ENCODE peak calls at places on chromosomes 12 and 14, in ten cellular contexts. One of them, this sample, is unnamed.

GRCh38 chr12:94145231-94145979 is 3.0 kb upstream of the PLXNC1 start:
- DNase-seq in lower lobe of right lung: no peak
- DNase-seq in H9: no peak
- DNase-seq in lung: no peak
- DNase-seq in HL-60: peak
- DNase-seq in right atrium auricular region: no peak
- DNase-seq in HFFc6: peak
- DNase-seq in heart right ventricle: no peak
- DNase-seq in right lobe of liver: no peak
- DNase-seq in stomach: no peak
- DNase-seq in this sample: no peak

GRCh38 chr14:56216631-56217379 is 98.6 kb downstream of the PELI2 start:
- DNase-seq in right atrium auricular region: no peak
- DNase-seq in stomach: peak
- DNase-seq in H9: no peak
- DNase-seq in HL-60: peak
- DNase-seq in right lobe of liver: peak
- DNase-seq in heart right ventricle: peak
- DNase-seq in HFFc6: no peak
- DNase-seq in lung: peak
- DNase-seq in lower lobe of right lung: peak
- DNase-seq in this sample: no peak

GRCh38 chr12:75771023-75771422 is 259.6 kb upstream of the KRR1 start:
- DNase-seq in heart right ventricle: no peak
- DNase-seq in H9: no peak
- DNase-seq in HFFc6: no peak
- DNase-seq in lung: no peak
- DNase-seq in right lobe of liver: no peak
- DNase-seq in stomach: no peak
- DNase-seq in HL-60: no peak
- DNase-seq in right atrium auricular region: no peak
- DNase-seq in lower lobe of right lung: no peak
- DNase-seq in this sample: no peak

GRCh38 chr12:81077686-81078441 is at the start of gene ACSS3:
- DNase-seq in HL-60: no peak
- DNase-seq in H9: peak
- DNase-seq in heart right ventricle: peak
- DNase-seq in lower lobe of right lung: peak
- DNase-seq in lung: peak
- DNase-seq in right atrium auricular region: peak
- DNase-seq in stomach: peak
- DNase-seq in right lobe of liver: peak
- DNase-seq in HFFc6: peak
- DNase-seq in this sample: peak

GRCh38 chr14:71394386-71394785 is 487.1 kb downstream of the PCNX1 start:
- DNase-seq in HFFc6: no peak
- DNase-seq in heart right ventricle: no peak
- DNase-seq in lower lobe of right lung: no peak
- DNase-seq in stomach: no peak
- DNase-seq in right atrium auricular region: no peak
- DNase-seq in right lobe of liver: no peak
- DNase-seq in H9: no peak
- DNase-seq in lung: no peak
- DNase-seq in HL-60: no peak
- DNase-seq in this sample: no peak

GRCh38 chr14:104464907-104465306 is 114.7 kb upstream of the C14orf180 start:
- DNase-seq in H9: no peak
- DNase-seq in stomach: peak
- DNase-seq in right atrium auricular region: no peak
- DNase-seq in lower lobe of right lung: peak
- DNase-seq in HFFc6: no peak
- DNase-seq in right lobe of liver: no peak
- DNase-seq in HL-60: no peak
- DNase-seq in heart right ventricle: no peak
- DNase-seq in lung: peak
- DNase-seq in this sample: no peak

GRCh38 chr12:103728323-103728722 is 112.7 kb downstream of the NT5DC3 start:
- DNase-seq in lower lobe of right lung: no peak
- DNase-seq in right lobe of liver: no peak
- DNase-seq in heart right ventricle: no peak
- DNase-seq in HFFc6: no peak
- DNase-seq in right atrium auricular region: no peak
- DNase-seq in stomach: no peak
- DNase-seq in lung: no peak
- DNase-seq in HL-60: no peak
- DNase-seq in H9: no peak
- DNase-seq in this sample: no peak

GRCh38 chr14:21106191-21106505 is 5.3 kb downstream of the TMEM253 start:
- DNase-seq in heart right ventricle: no peak
- DNase-seq in stomach: no peak
- DNase-seq in right lobe of liver: no peak
- DNase-seq in HFFc6: no peak
- DNase-seq in HL-60: peak
- DNase-seq in right atrium auricular region: no peak
- DNase-seq in H9: no peak
- DNase-seq in lower lobe of right lung: no peak
- DNase-seq in lung: no peak
- DNase-seq in this sample: no peak

GRCh38 chr12:76152161-76152807 is 67.8 kb upstream of the NAP1L1 start:
- DNase-seq in HL-60: peak
- DNase-seq in right lobe of liver: no peak
- DNase-seq in HFFc6: no peak
- DNase-seq in lung: no peak
- DNase-seq in right atrium auricular region: no peak
- DNase-seq in stomach: no peak
- DNase-seq in H9: no peak
- DNase-seq in heart right ventricle: no peak
- DNase-seq in lower lobe of right lung: no peak
- DNase-seq in this sample: no peak

GRCh38 chr14:69346710-69347109 is 51.4 kb downstream of the ERH start:
- DNase-seq in H9: peak
- DNase-seq in stomach: peak
- DNase-seq in HFFc6: no peak
- DNase-seq in right atrium auricular region: no peak
- DNase-seq in lower lobe of right lung: no peak
- DNase-seq in HL-60: no peak
- DNase-seq in right lobe of liver: peak
- DNase-seq in lung: no peak
- DNase-seq in heart right ventricle: peak
- DNase-seq in this sample: no peak

GRCh38 chr14:86543531-86543930 is 1013.6 kb downstream of the FLRT2 start:
- DNase-seq in stomach: no peak
- DNase-seq in HFFc6: no peak
- DNase-seq in lung: no peak
- DNase-seq in right lobe of liver: no peak
- DNase-seq in H9: no peak
- DNase-seq in lower lobe of right lung: no peak
- DNase-seq in right atrium auricular region: no peak
- DNase-seq in HL-60: no peak
- DNase-seq in heart right ventricle: no peak
- DNase-seq in this sample: no peak

GRCh38 chr12:99232324-99232723 is 415.2 kb upstream of the GARIN6 start:
- DNase-seq in lung: no peak
- DNase-seq in lower lobe of right lung: no peak
- DNase-seq in HFFc6: no peak
- DNase-seq in heart right ventricle: no peak
- DNase-seq in right atrium auricular region: no peak
- DNase-seq in stomach: no peak
- DNase-seq in H9: no peak
- DNase-seq in right lobe of liver: no peak
- DNase-seq in HL-60: no peak
- DNase-seq in this sample: no peak

GRCh38 chr12:4107436-4107878 is 166.1 kb upstream of the CCND2 start:
- DNase-seq in heart right ventricle: no peak
- DNase-seq in lower lobe of right lung: no peak
- DNase-seq in right lobe of liver: peak
- DNase-seq in HFFc6: peak
- DNase-seq in lung: peak
- DNase-seq in HL-60: peak
- DNase-seq in stomach: no peak
- DNase-seq in right atrium auricular region: no peak
- DNase-seq in H9: peak
- DNase-seq in this sample: no peak

GRCh38 chr12:115174928-115175327 is 491.0 kb upstream of the TBX3 start:
- DNase-seq in lung: no peak
- DNase-seq in lower lobe of right lung: no peak
- DNase-seq in stomach: no peak
- DNase-seq in heart right ventricle: no peak
- DNase-seq in right atrium auricular region: no peak
- DNase-seq in H9: no peak
- DNase-seq in right lobe of liver: no peak
- DNase-seq in HFFc6: no peak
- DNase-seq in HL-60: no peak
- DNase-seq in this sample: no peak
- TF ChIP-seq CTCF in lung: no peak
- TF ChIP-seq CTCF in lower lobe of right lung: no peak
- TF ChIP-seq CTCF in stomach: no peak
- TF ChIP-seq CTCF in heart right ventricle: no peak
- TF ChIP-seq CTCF in right atrium auricular region: no peak
- TF ChIP-seq CTCF in H9: no peak
- TF ChIP-seq CTCF in right lobe of liver: no peak
- TF ChIP-seq CTCF in HFFc6: no peak
- TF ChIP-seq CTCF in HL-60: no peak
- TF ChIP-seq CTCF in this sample: no peak

GRCh38 chr12:101596172-101596571 is 1.4 kb downstream of the MYBPC1 start:
- DNase-seq in heart right ventricle: no peak
- DNase-seq in HL-60: no peak
- DNase-seq in HFFc6: no peak
- DNase-seq in right lobe of liver: no peak
- DNase-seq in lower lobe of right lung: no peak
- DNase-seq in right atrium auricular region: no peak
- DNase-seq in lung: no peak
- DNase-seq in stomach: no peak
- DNase-seq in H9: no peak
- DNase-seq in this sample: no peak

GRCh38 chr12:101599771-101600486 is 5.2 kb downstream of the MYBPC1 start:
- DNase-seq in lung: no peak
- DNase-seq in heart right ventricle: no peak
- DNase-seq in right lobe of liver: no peak
- DNase-seq in lower lobe of right lung: no peak
- DNase-seq in stomach: no peak
- DNase-seq in HFFc6: no peak
- DNase-seq in HL-60: no peak
- DNase-seq in H9: no peak
- DNase-seq in right atrium auricular region: no peak
- DNase-seq in this sample: no peak

GRCh38 chr12:101597164-101597563 is 2.4 kb downstream of the MYBPC1 start:
- DNase-seq in heart right ventricle: no peak
- DNase-seq in lung: no peak
- DNase-seq in lower lobe of right lung: no peak
- DNase-seq in stomach: no peak
- DNase-seq in H9: no peak
- DNase-seq in right atrium auricular region: no peak
- DNase-seq in right lobe of liver: no peak
- DNase-seq in HL-60: no peak
- DNase-seq in HFFc6: no peak
- DNase-seq in this sample: no peak

GRCh38 chr12:101599311-101599710 is 4.5 kb downstream of the MYBPC1 start:
- DNase-seq in lung: no peak
- DNase-seq in heart right ventricle: no peak
- DNase-seq in HFFc6: no peak
- DNase-seq in lower lobe of right lung: no peak
- DNase-seq in stomach: no peak
- DNase-seq in HL-60: no peak
- DNase-seq in right lobe of liver: no peak
- DNase-seq in right atrium auricular region: no peak
- DNase-seq in H9: no peak
- DNase-seq in this sample: no peak

DNA sequence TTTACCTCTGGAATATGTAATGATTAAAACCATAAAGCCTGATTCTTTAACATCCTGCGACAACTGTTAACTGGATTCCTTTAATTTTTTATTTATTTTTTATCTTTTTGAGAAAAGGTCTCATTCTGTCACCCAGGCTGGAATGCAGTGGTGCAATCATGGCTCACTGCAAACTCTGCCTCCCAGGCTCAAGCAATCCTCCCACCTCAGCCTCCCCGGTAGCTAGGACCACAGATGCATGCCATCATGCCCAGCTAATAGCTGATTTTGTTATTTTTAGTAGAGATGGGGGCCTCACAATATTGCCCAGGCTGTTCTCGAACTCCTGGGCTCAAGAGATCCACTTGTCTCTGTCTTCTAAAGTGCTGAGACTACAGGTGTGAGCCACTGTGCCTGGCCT is 3.7 kb downstream of the MYBPC1 start:
- DNase-seq in HFFc6: no peak
- DNase-seq in right lobe of liver: no peak
- DNase-seq in right atrium auricular region: no peak
- DNase-seq in stomach: no peak
- DNase-seq in heart right ventricle: no peak
- DNase-seq in lower lobe of right lung: no peak
- DNase-seq in HL-60: no peak
- DNase-seq in lung: no peak
- DNase-seq in H9: no peak
- DNase-seq in this sample: no peak
- TF ChIP-seq CTCF in HFFc6: no peak
- TF ChIP-seq CTCF in right lobe of liver: no peak
- TF ChIP-seq CTCF in right atrium auricular region: no peak
- TF ChIP-seq CTCF in stomach: no peak
- TF ChIP-seq CTCF in heart right ventricle: no peak
- TF ChIP-seq CTCF in lower lobe of right lung: no peak
- TF ChIP-seq CTCF in HL-60: no peak
- TF ChIP-seq CTCF in lung: no peak
- TF ChIP-seq CTCF in H9: no peak
- TF ChIP-seq CTCF in this sample: no peak

GRCh38 chr14:41285193-41285748 is 321.4 kb upstream of the LRFN5 start:
- DNase-seq in stomach: peak
- DNase-seq in lower lobe of right lung: no peak
- DNase-seq in H9: no peak
- DNase-seq in heart right ventricle: no peak
- DNase-seq in HFFc6: no peak
- DNase-seq in HL-60: peak
- DNase-seq in right lobe of liver: peak
- DNase-seq in lung: no peak
- DNase-seq in right atrium auricular region: no peak
- DNase-seq in this sample: no peak

DNA sequence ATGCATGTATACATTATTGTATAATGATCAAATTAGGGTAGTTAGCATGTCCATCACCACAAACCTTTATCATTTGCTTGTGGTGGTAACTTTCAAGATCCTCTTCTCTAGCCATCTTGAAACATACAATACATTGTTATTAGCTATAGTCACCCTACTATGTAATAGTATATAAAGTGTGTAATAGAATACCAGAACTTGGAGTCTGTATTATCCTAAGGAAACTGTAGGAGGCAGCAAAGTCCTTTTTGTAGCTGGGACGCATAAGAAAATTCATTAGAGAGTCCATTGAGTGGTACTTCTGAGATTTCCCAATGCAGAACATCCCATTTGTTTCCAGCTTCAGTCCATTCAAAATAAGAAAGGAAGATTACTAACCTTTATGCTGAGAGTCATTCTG is 325.9 kb upstream of the LRFN5 start:
- DNase-seq in lung: no peak
- DNase-seq in stomach: no peak
- DNase-seq in HFFc6: no peak
- DNase-seq in H9: no peak
- DNase-seq in right lobe of liver: no peak
- DNase-seq in HL-60: no peak
- DNase-seq in heart right ventricle: no peak
- DNase-seq in right atrium auricular region: no peak
- DNase-seq in lower lobe of right lung: no peak
- DNase-seq in this sample: no peak
- TF ChIP-seq CTCF in lung: no peak
- TF ChIP-seq CTCF in stomach: no peak
- TF ChIP-seq CTCF in HFFc6: no peak
- TF ChIP-seq CTCF in H9: peak
- TF ChIP-seq CTCF in right lobe of liver: peak
- TF ChIP-seq CTCF in HL-60: no peak
- TF ChIP-seq CTCF in heart right ventricle: no peak
- TF ChIP-seq CTCF in right atrium auricular region: no peak
- TF ChIP-seq CTCF in lower lobe of right lung: peak
- TF ChIP-seq CTCF in this sample: no peak

GRCh38 chr12:64352181-64352580 is 38.4 kb downstream of the C12orf56 start:
- DNase-seq in right atrium auricular region: no peak
- DNase-seq in HFFc6: no peak
- DNase-seq in right lobe of liver: no peak
- DNase-seq in H9: peak
- DNase-seq in heart right ventricle: no peak
- DNase-seq in lung: no peak
- DNase-seq in stomach: no peak
- DNase-seq in HL-60: no peak
- DNase-seq in lower lobe of right lung: no peak
- DNase-seq in this sample: no peak
- TF ChIP-seq CTCF in right atrium auricular region: no peak
- TF ChIP-seq CTCF in HFFc6: peak
- TF ChIP-seq CTCF in right lobe of liver: no peak
- TF ChIP-seq CTCF in H9: peak
- TF ChIP-seq CTCF in heart right ventricle: no peak
- TF ChIP-seq CTCF in lung: no peak
- TF ChIP-seq CTCF in stomach: no peak
- TF ChIP-seq CTCF in HL-60: no peak
- TF ChIP-seq CTCF in lower lobe of right lung: no peak
- TF ChIP-seq CTCF in this sample: no peak

This sample was measured in chondrocyte.